ENCODE peak calls at places on chromosomes 7 and 10, in nine cellular contexts. M, R, N, D, G, K, H, B and I are unnamed samples. For H3K4me1 and H3K9me3, the result is how much of the 10 kb centered on the place peaks cover.

GRCh38 chr7:100402241-100402640 is 26.3 kb downstream of the ZCWPW1 start:
- DNase-seq in H (no peak), M (no peak), N (no peak), B (no peak), R (no peak), K (no peak), D (no peak), G (no peak), I (no peak)

GRCh38 chr10:93379366-93380042 is 102.6 kb downstream of the MYOF start:
- DNase-seq in K (peak), H (peak), M (no peak), D (no peak), B (no peak), G (no peak), R (peak), N (no peak), I (no peak)

GRCh38 chr10:50504389-50504788 is 119.4 kb downstream of the SGMS1 start:
- DNase-seq in G (no peak), B (no peak), N (no peak), D (no peak), K (no peak), R (no peak), H (no peak), M (no peak), I (no peak)

GRCh38 chr7:73423519-73424485 is 9.8 kb upstream of the FZD9 start:
- DNase-seq in N (no peak), R (no peak), G (no peak), M (peak), D (peak), H (no peak), K (peak), B (no peak), I (no peak)

GRCh38 chr7:88835147-88835728 is 39.7 kb upstream of the TEX47 start:
- DNase-seq in G (no peak), H (peak), M (no peak), K (peak), R (peak), B (no peak), N (no peak), D (peak), I (peak)

GRCh38 chr7:12685550-12685949 is 1.9 kb upstream of the ARL4A start:
- DNase-seq in B (peak), D (peak), G (no peak), M (no peak), R (no peak), K (peak), H (peak), N (no peak), I (no peak)

GRCh38 chr7:34652784-34653183 is 5.2 kb upstream of the NPSR1 start:
- DNase-seq in H (peak), G (peak), B (no peak), M (no peak), D (peak), R (no peak), N (no peak), K (no peak), I (peak)

GRCh38 chr7:22549051-22549450 is 49.1 kb upstream of the STEAP1B start:
- DNase-seq in R (no peak), B (no peak), K (no peak), N (no peak), G (no peak), H (no peak), M (no peak), D (no peak), I (no peak)

GRCh38 chr10:89679986-89680385 is 21.4 kb upstream of the KIF20B start:
- DNase-seq in M (no peak), B (no peak), H (no peak), K (no peak), R (no peak), N (no peak), G (no peak), D (no peak), I (no peak)

GRCh38 chr10:90921906-90922305 is 1.0 kb upstream of the ANKRD1 start:
- DNase-seq in D (no peak), R (no peak), H (no peak), K (no peak), G (no peak), B (no peak), M (no peak), N (no peak), I (no peak)

GRCh38 chr10:1516492-1517224 is 220.7 kb downstream of the ADARB2 start:
- DNase-seq in D (no peak), K (no peak), M (no peak), G (no peak), H (no peak), N (no peak), B (no peak), R (no peak), I (no peak)

GRCh38 chr10:59847326-59847725 is 59.0 kb downstream of the CCDC6 start:
- DNase-seq in D (no peak), B (no peak), N (no peak), G (no peak), H (no peak), M (no peak), K (no peak), R (no peak), I (no peak)

GRCh38 chr10:45035673-45036072 is 35.0 kb downstream of the ZNF22 start:
- DNase-seq in R (no peak), B (no peak), G (no peak), D (no peak), K (no peak), N (no peak), H (no peak), M (no peak), I (no peak)

GRCh38 chr7:39845011-39845410 is 105.0 kb upstream of the CDK13 start:
- DNase-seq in R (no peak), B (no peak), D (no peak), N (no peak), G (no peak), H (no peak), K (no peak), M (no peak), I (no peak)

GRCh38 chr10:66378117-66378876 is 547.5 kb upstream of the LRRTM3 start:
- DNase-seq in D (no peak), R (no peak), B (no peak), M (no peak), G (no peak), H (no peak), N (no peak), K (no peak), I (no peak)

GRCh38 chr7:105097619-105098018 is 83.6 kb downstream of the KMT2E start:
- DNase-seq in R (no peak), H (peak), G (no peak), N (no peak), D (no peak), M (no peak), B (no peak), K (peak), I (no peak)

GRCh38 chr7:41880107-41880506 is 177.2 kb upstream of the INHBA start:
- DNase-seq in H (peak), B (no peak), N (no peak), M (no peak), R (no peak), G (no peak), D (peak), K (no peak), I (no peak)

GRCh38 chr10:2488606-2489005 is 578.7 kb upstream of the PFKP start:
- DNase-seq in D (no peak), K (no peak), R (no peak), N (no peak), G (no peak), M (no peak), B (no peak), H (no peak), I (no peak)

GRCh38 chr10:126935263-126935946 is 30.2 kb downstream of the DOCK1 start:
- DNase-seq in R (peak), H (peak), K (peak), D (no peak), M (no peak), G (no peak), B (no peak), N (no peak), I (no peak)

GRCh38 chr10:35135861-35136260 is 9.2 kb downstream of the CREM start:
- DNase-seq in N (no peak), H (no peak), G (no peak), R (no peak), D (no peak), M (no peak), K (no peak), B (no peak), I (peak)

GRCh38 chr10:96470108-96470743 is 43.5 kb downstream of the TLL2 start:
- DNase-seq in M (no peak), R (peak), D (peak), N (no peak), B (no peak), H (no peak), K (peak), G (no peak), I (peak)

GRCh38 chr7:151694828-151695580 is 175.3 kb upstream of the RHEB start:
- DNase-seq in H (no peak), K (no peak), R (no peak), N (peak), M (peak), B (no peak), D (peak), G (peak), I (peak)

GRCh38 chr7:151692721-151693120 is 173.0 kb upstream of the RHEB start:
- DNase-seq in D (no peak), K (no peak), B (no peak), N (no peak), G (no peak), R (no peak), M (peak), H (no peak), I (no peak)

GRCh38 chr7:151693140-151693539 is 173.4 kb upstream of the RHEB start:
- DNase-seq in M (peak), H (no peak), R (no peak), K (no peak), N (no peak), D (no peak), B (no peak), G (no peak), I (no peak)

GRCh38 chr7:151695856-151696555 is 176.3 kb upstream of the RHEB start:
- DNase-seq in N (no peak), B (no peak), M (peak), R (peak), H (no peak), G (no peak), K (no peak), D (no peak), I (no peak)

GRCh38 chr7:151694441-151694827 is 174.7 kb upstream of the RHEB start:
- DNase-seq in D (no peak), M (no peak), B (no peak), K (no peak), N (no peak), R (no peak), H (no peak), G (no peak), I (no peak)
- H3K4me1 ChIP-seq in D (under half), M (under half), B (under half), K (under half), N (under half), R (under half), H (under half), G (under half), I (under half)

GRCh38 chr7:56639173-56639746 is 493.0 kb downstream of the ZNF479 start:
- DNase-seq in K (no peak), G (no peak), R (no peak), D (no peak), N (no peak), M (no peak), B (no peak), H (no peak), I (no peak)
- H3K9me3 ChIP-seq in K (under half), G (half or more), R (half or more), D (under half), N (under half), M (under half), B (under half), H (under half), I (under half)

GRCh38 chr7:101803203-101804086 is 14.0 kb upstream of the CUX1 start:
- DNase-seq in M (no peak), H (no peak), R (no peak), N (no peak), K (no peak), D (no peak), B (no peak), G (no peak), I (peak)
- H3K4me1 ChIP-seq in M (under half), H (under half), R (under half), N (under half), K (under half), D (under half), B (under half), G (under half), I (under half)

DNA sequence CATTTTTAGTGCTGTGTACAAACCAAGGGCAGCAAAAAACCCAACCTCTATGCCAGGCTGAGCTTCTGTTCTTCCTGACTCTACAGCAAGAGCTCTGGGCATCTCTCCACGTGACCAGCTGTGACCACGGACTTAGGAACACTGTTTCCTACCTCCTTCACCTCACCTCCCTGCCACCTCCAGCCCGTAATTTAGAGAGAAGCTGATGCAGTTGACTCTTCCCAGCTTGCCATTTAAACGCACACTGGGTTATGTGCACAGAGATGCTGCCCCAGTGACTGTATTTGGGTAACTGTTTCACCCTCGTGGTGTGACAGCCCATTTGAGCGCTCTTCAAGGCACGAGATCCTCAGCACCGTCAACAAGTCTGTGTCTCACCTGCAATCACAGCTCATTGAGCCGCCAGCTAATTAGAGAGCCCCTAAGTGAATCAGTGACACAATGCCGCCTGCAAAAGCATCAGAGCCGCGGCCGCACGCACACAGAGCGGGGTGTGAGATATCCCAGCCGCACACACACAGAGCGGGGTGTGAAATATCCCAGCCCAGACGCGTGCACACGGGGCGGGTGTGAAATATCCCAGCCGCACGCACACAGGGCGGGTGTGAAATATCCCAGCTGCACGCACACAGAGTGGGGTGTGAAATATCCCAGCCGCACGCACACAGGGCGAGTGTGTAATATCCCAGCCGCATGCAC is 319.7 kb downstream of the PTPRN2 start:
- DNase-seq in M (no peak), K (no peak), B (no peak), D (no peak), N (peak), G (no peak), H (no peak), R (no peak), I (peak)
- H3K9me3 ChIP-seq in M (under half), K (under half), B (under half), D (under half), N (under half), G (under half), H (under half), R (under half), I (under half)

GRCh38 chr7:55104707-55105433 is 86.1 kb downstream of the EGFR start:
- DNase-seq in K (no peak), N (no peak), D (no peak), G (no peak), H (peak), R (peak), B (no peak), M (no peak), I (no peak)
- H3K4me1 ChIP-seq in K (under half), N (under half), D (half or more), G (under half), H (half or more), R (half or more), B (under half), M (under half), I (under half)

DNA sequence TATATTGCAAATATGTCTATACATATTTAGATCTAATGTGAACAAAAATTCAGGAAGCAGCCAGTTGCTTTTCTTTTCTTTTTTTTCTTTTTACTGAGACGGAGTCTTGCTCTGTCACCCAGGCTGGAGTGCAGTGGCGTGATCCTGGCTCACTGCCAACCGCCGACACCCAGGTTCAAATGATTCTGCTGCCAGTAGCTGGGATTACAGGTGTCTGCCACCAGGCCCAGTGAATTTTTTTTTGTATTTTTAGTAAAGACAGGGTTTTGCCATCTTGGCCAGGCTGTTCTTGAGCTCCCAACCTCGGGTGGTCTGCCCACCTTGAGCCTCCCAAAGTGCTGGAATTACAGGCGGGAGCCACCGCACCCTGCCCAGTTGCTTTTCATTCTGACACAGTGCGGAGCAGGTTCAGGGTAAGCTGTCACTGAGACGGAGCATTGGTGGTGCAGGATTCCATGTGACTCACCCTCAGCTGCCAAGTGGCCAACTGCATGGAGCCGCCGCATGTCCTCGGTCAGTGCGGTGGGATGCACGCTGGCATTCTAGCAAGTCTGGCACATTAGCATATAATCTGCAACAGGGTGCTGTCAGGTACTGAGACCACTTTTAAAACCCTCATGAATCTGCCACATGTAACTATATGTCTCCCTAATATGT is 362.7 kb downstream of the DNAJB6 start:
- DNase-seq in H (no peak), N (peak), B (no peak), R (no peak), M (no peak), K (no peak), D (no peak), G (no peak), I (no peak)
- H3K9me3 ChIP-seq in H (under half), N (under half), B (under half), R (under half), M (under half), K (under half), D (under half), G (under half), I (under half)